ENCODE peak calls at places on chromosomes 16 and 17, in seven cellular contexts. Z, D, M, R, H, P and K are unnamed samples.

GRCh38 chr17:61485067-61485775 is 33.0 kb downstream of the TBX4 start:
- DNase-seq in R (no peak), Z (no peak), H (no peak), M (no peak), P (no peak), D (no peak), K (no peak)

GRCh38 chr17:58671969-58672368 is 19.9 kb downstream of the TEX14 start:
- DNase-seq in D (no peak), H (no peak), M (no peak), Z (no peak), P (no peak), R (no peak), K (no peak)

GRCh38 chr16:27070776-27071175 is 4.0 kb downstream of the C16orf82 start:
- DNase-seq in D (no peak), H (no peak), Z (no peak), P (no peak), M (no peak), R (no peak), K (no peak)

GRCh38 chr16:75758215-75758614 is 31.9 kb upstream of the CPHXL start:
- DNase-seq in Z (no peak), M (no peak), P (no peak), D (no peak), R (no peak), H (no peak), K (no peak)

GRCh38 chr17:80195671-80196529 is 24.2 kb downstream of the SGSH start:
- DNase-seq in D (peak), H (no peak), P (no peak), R (no peak), M (peak), Z (no peak), K (peak)

GRCh38 chr17:61498042-61498441 is 45.8 kb downstream of the TBX4 start:
- DNase-seq in R (no peak), M (no peak), D (no peak), H (no peak), Z (no peak), P (no peak), K (no peak)

GRCh38 chr17:54221499-54221898 is 398.8 kb downstream of the KIF2B start:
- DNase-seq in Z (no peak), D (no peak), H (no peak), P (no peak), R (no peak), M (no peak), K (no peak)

GRCh38 chr16:4936991-4937781 is at the start of gene PPL:
- DNase-seq in R (peak), P (no peak), Z (peak), H (peak), D (peak), M (no peak), K (no peak)

GRCh38 chr16:72542103-72542502 is 370.1 kb upstream of the PMFBP1 start:
- DNase-seq in H (no peak), P (no peak), D (no peak), Z (no peak), R (no peak), M (no peak), K (no peak)

GRCh38 chr17:17975441-17975840 is 2.8 kb downstream of the DRC3 start:
- DNase-seq in H (no peak), P (no peak), Z (no peak), M (peak), D (no peak), R (no peak), K (no peak)

GRCh38 chr16:48366165-48367093 is 18.8 kb downstream of the SIAH1 start:
- DNase-seq in R (peak), H (peak), D (peak), Z (no peak), M (peak), P (peak), K (no peak)

GRCh38 chr17:30906101-30906911 is at the start of gene TEFM:
- DNase-seq in H (peak), D (peak), P (peak), R (peak), Z (peak), M (peak), K (peak)
- TF ChIP-seq POLR2A in H (peak), D (peak), P (peak), R (peak), Z (peak), M (peak), K (peak)

DNA sequence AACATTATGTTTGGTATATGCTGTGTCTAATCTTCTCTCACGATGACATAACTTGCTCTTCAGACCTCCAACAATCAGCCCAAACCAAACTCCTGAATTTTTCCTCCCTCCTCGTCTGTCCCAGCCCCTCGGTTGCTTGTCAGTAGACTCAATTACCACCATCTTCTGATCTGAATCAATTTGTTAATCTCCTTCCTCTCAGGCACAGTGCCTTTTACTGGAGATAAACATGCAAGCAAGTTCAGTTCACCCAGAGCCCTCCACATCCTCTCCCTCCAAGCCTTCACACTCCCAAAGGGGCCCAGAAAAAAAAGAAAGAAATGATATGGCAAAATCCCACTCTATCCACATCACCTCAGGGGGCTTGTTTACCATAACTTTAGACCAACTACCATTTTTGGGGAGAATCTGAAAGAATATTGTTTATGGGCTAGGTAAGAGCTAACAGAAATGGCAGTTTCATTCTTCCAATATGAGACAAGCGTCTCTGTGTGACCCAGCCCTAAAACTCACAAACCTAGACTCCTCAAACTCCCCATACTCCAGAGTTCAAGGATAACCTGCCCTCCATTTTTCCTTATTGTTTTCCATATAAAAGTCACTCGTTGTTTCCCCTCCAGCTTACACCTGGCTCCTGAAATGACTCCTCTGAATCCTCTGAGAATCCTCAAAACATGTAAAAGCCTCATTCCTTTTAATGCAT is 1.5 kb downstream of the TEX2 start:
- DNase-seq in D (no peak), M (peak), R (no peak), P (no peak), Z (no peak), H (no peak), K (no peak)
- TF ChIP-seq POLR2A in D (no peak), M (no peak), R (no peak), P (no peak), Z (no peak), H (no peak), K (no peak)

DNA sequence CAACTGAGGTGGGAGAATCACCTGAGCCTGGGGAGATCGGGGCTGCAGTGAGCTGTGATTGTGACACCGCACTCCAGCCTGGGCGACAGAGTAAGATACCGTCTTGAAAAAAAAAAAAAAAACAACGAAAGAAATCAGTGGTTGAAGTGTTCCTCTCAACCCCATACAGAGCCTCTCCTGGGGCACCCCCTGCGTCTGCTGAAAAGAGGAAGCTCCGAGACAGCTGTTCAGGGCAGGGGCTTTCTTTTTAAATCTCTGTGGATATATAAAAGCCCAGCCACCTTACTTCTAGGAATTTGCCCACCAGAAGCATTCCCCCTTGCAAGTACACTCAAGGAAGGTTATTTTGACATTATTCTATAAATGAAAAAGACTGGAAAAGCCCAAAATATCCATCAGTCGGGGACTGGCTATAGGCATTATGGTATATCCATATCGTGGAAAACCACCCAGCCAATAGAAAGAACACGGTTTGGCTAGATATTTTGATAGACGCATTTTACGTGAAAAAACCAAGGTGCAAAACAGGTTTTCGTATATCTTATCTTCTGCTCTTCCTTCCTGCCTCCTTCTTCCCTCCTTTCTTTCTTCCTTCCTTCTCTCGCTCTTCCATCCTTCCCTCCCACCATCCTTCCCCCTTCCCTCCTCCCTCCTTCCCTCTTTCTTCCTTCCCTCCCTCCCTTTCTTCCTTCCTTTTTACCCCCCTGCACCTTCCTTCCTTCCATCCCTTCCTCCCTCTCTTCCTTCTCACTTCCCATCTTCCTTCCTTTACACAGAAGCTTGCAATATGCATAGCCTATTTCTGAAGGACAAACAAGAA is 9.2 kb upstream of the CCL22 start:
- DNase-seq in Z (no peak), R (peak), M (peak), H (no peak), P (no peak), D (no peak), K (no peak)
- TF ChIP-seq POLR2A in Z (no peak), R (no peak), M (no peak), H (no peak), P (no peak), D (peak), K (no peak)

DNA sequence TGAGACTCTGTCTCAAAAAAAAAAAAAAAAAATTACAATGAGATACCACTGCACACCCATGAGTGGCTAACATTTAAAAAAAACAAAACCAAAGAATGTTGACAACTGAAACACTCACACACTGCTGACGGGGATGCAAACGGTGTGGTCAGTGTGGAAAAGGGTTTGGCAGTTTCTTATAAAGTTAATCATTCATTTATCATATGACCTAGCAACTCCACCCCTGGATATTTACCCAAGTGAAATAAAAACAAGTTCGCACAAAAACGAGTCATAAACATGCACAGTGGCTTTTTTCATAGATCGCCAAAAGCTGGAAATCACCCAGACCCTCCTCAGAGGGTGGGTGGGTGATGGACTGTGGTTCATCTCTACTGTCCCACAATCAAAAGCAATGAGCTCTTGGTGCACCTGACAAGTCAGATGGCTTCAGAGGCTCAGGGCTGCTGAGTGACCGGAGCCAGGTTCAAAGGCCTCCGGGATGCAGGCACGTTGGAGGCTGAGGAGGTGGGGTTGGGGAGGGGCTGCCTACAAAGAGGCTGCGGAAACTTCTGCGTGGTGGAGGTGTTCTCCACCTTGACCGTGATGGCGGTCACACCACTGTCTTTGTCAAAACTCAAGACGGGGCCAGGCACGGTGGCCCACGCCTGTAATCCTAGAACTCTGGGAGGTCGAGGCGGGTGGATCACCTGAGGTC is 14.1 kb downstream of the RAB40B start:
- DNase-seq in D (no peak), H (no peak), P (peak), M (no peak), R (peak), Z (no peak), K (no peak)
- TF ChIP-seq POLR2A in D (no peak), H (no peak), P (no peak), M (no peak), R (no peak), Z (no peak), K (no peak)

GRCh38 chr17:1649844-1650409 is at the start of gene RILP:
- DNase-seq in P (peak), D (no peak), M (peak), H (peak), R (peak), Z (peak), K (peak)
- TF ChIP-seq POLR2A in P (no peak), D (peak), M (no peak), H (no peak), R (peak), Z (no peak), K (no peak)

DNA sequence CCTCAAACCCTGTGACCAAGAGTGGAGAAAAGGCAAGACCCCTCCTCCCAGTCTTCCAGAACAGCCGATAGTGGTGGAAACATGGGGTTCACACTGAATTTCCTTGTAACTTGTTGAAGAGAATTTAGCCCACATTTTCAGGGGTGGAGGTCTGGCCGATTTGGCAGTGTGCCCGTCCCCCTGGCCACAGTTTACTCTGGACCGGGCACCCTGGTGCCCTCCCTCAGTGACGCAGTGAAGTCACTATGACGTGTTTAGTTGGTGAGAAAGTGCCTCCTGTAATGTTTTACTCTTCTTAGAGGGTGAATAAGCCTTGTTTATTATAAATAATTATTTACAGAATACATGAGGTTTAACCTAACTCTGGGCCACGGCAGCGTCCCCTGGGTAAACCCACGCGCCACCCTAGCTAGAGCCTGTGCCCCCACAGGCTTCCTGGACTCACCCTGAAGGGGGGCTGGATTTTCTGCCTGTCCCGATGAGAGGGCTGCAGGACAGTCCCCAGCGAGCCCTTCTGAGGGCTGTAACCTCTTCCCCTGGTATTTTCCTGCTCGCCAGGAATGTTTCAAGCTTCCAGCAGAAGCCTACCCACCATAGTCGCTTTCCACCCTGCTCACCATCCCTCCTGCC is 316.9 kb downstream of the SEC14L1 start:
- DNase-seq in R (no peak), H (no peak), D (no peak), P (no peak), M (no peak), Z (no peak), K (no peak)
- TF ChIP-seq POLR2A in R (no peak), H (no peak), D (no peak), P (no peak), M (no peak), Z (no peak), K (no peak)

DNA sequence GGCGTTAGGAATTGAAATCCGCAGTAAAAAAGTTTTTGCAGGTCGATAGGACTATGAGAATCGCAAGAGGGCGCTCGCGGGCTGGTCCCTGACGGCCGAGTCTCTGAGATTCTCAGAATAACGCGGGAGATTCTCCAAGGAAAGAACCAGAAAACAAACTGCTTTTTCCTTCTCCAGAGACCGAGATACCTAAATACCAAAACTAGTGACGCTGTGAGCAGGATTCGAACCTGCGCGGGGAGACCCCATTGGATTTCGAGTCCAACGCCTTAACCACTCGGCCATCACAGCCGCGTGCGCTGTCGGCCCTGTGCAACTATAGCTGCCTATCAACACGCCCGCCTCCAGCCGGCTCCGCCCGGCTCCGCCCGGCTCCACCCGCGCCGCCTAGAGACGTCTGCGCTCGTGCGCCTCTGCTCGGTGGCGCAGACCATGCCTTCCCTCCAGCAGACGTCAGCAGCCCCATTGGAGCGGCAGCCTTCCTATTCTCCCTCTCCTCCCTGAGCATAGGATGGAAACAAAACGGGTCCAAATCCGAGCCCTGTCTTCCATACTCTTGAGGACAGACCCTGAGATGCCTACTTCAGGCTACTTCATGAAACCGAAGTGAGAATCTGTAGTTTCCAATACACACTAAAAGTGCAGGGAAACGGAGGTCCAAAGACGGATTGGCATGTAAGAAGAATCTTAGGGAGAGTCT is 13.4 kb downstream of the PER1 start:
- DNase-seq in H (peak), Z (peak), R (peak), D (peak), P (peak), M (peak), K (no peak)
- TF ChIP-seq POLR2A in H (no peak), Z (peak), R (peak), D (no peak), P (peak), M (peak), K (peak)

GRCh38 chr17:74770498-74771318 is 5.4 kb downstream of the NAT9 start:
- DNase-seq in D (peak), Z (peak), M (peak), H (peak), P (peak), R (peak), K (no peak)
- TF ChIP-seq POLR2A in D (no peak), Z (no peak), M (no peak), H (no peak), P (no peak), R (no peak), K (no peak)